ENCODE peak calls at places on chromosomes 4 and X, in four cellular contexts. V is K562, O is WTC11, E is GM12878. L is an unnamed sample.

GRCh38 chr4:304987-305680 is at the start of gene ZNF732:
- DNase-seq in V (no peak), O (peak; percentile 89), E (no peak), L (no peak)

GRCh38 chr4:70734971-70735370 is 13.2 kb downstream of the RUFY3 start:
- DNase-seq in V (no peak), O (no peak), E (no peak), L (no peak)

GRCh38 chr4:8355306-8355705 is 85.2 kb downstream of the ACOX3 start:
- DNase-seq in V (no peak), O (no peak), E (no peak), L (no peak)

GRCh38 chr4:124478518-124478917 is 234.0 kb downstream of the ANKRD50 start:
- DNase-seq in V (no peak), O (no peak), E (no peak), L (no peak)

GRCh38 chrX:57573754-57574153 is 18.1 kb upstream of the ZXDB start:
- DNase-seq in V (no peak), O (no peak), E (no peak), L (no peak)

GRCh38 chr4:145698507-145698906 is 18.6 kb downstream of the C4orf51 start:
- DNase-seq in V (no peak), O (no peak), E (no peak), L (no peak)

GRCh38 chr4:102994803-102995202 is 24.7 kb downstream of the SLC9B1 start:
- DNase-seq in V (no peak), O (no peak), E (no peak), L (no peak)

GRCh38 chrX:85994787-85995186 is 52.6 kb downstream of the CHM start:
- DNase-seq in V (no peak), O (no peak), E (no peak), L (no peak)

GRCh38 chr4:166535865-166536264 is 662.8 kb downstream of the TLL1 start:
- DNase-seq in V (no peak), O (no peak), E (no peak), L (no peak)
- TF ChIP-seq CBFB in V (no peak), O (no peak), E (no peak), L (no peak)

GRCh38 chrX:39630344-39630743 is 467.4 kb downstream of the BCOR start:
- DNase-seq in V (no peak), O (no peak), E (no peak), L (no peak)
- TF ChIP-seq CBFB in V (no peak), O (no peak), E (no peak), L (no peak)

GRCh38 chr4:6885953-6886557 is 23.6 kb upstream of the TBC1D14 start:
- DNase-seq in V (no peak), O (no peak), E (peak; percentile 34), L (no peak)
- TF ChIP-seq CBFB in V (no peak), O (no peak), E (no peak), L (no peak)

DNA sequence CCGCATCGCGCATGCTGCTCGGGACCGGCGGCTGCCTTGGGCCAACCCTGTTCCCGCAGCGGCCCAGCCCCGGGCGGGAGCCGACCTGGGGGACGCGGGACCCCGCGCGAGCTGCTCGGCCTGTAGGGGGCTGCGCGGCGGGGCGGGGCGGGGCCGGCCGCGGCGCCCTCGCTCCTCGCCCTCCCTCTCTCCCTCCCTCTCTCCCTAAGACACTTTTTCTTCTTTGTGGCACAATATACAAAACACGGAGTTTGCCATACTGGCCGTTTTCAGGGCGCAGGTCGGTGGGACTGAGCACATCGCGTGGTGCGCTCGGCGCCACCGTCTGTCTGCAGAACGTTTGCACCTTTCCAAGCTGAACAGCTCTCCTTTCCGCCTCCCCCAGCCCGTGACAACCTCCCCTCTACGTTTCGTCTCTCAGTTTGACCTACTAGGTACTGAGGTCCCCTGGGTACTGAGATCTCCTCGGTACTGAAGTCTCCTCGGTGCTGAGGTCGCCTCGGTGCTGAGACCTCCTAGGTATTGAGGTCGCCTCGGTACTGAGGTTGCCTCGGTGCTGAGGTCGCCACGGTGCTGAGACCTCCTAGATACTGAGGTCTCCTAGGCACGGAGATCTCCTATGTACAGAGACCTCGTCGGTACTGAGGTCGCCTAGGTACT is 261.1 kb upstream of the PLCXD1 start:
- DNase-seq in V (peak; percentile 65), O (peak; percentile 36), E (no peak), L (peak; percentile 0)
- TF ChIP-seq CBFB in V (no peak), O (no peak), E (no peak), L (no peak)

GRCh38 chr4:74219241-74219640 is 61.3 kb downstream of the MTHFD2L start:
- DNase-seq in V (no peak), O (no peak), E (no peak), L (no peak)

GRCh38 chr4:74228691-74229640 is 71.0 kb downstream of the MTHFD2L start:
- DNase-seq in V (peak; percentile 68), O (peak; percentile 88), E (no peak), L (peak; percentile 58)

GRCh38 chr4:74218201-74218600 is 60.3 kb downstream of the MTHFD2L start:
- DNase-seq in V (no peak), O (no peak), E (no peak), L (no peak)

GRCh38 chr4:74223098-74223497 is 65.2 kb downstream of the MTHFD2L start:
- DNase-seq in V (no peak), O (no peak), E (no peak), L (no peak)

DNA sequence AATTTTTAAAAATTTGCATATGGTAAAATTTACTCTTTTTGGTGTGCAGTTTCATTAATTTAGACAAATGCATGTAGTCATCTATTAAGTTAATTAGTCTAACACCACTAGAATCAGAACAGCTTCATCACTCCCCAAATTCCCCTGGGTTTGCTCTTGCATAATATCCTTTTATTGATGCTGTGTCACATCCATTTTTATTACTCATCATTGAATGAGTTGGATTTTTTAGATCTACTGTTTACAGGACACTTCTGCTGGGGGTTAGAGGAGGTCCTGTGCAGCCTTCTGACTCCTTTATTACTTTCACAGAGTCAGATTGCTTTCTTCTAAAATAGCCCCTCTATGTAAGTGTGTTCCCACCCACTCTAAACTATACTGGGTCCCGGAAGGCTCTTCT is 65.9 kb downstream of the MTHFD2L start:
- DNase-seq in V (no peak), O (no peak), E (no peak), L (no peak)
- TF ChIP-seq CBFB in V (no peak), O (no peak), E (no peak), L (no peak)

DNA sequence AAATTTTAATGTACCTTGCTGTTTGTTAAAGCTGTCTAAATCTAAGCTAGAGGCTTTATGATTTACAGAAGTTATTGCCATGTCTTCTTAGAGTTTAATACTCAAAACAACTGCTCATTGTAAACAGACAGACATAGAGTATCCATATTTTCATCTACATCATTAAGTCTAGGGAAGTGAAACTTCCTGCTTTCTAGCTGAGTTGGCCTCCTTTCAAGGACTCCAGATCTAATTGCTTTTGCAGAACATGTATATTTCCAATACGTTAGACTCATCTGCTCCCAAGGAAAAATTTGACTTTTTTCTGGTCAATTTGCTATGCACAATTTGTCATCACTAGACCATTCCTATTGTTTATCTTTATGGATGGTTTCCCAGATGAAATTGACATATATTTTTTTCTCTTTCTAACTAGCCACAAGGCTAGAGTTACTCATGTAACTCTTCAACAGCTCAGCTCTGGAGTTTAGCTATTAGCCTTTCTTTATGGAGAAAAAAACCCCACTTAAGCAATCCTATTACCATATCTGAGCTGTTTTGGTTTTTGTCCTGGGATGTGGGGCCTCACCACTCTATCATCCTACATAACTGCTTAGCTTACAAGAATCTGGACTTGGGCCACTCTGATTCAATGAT is 122.9 kb downstream of the PPA2 start:
- DNase-seq in V (no peak), O (no peak), E (no peak), L (no peak)
- TF ChIP-seq CBFB in V (no peak), O (no peak), E (no peak), L (no peak)

DNA sequence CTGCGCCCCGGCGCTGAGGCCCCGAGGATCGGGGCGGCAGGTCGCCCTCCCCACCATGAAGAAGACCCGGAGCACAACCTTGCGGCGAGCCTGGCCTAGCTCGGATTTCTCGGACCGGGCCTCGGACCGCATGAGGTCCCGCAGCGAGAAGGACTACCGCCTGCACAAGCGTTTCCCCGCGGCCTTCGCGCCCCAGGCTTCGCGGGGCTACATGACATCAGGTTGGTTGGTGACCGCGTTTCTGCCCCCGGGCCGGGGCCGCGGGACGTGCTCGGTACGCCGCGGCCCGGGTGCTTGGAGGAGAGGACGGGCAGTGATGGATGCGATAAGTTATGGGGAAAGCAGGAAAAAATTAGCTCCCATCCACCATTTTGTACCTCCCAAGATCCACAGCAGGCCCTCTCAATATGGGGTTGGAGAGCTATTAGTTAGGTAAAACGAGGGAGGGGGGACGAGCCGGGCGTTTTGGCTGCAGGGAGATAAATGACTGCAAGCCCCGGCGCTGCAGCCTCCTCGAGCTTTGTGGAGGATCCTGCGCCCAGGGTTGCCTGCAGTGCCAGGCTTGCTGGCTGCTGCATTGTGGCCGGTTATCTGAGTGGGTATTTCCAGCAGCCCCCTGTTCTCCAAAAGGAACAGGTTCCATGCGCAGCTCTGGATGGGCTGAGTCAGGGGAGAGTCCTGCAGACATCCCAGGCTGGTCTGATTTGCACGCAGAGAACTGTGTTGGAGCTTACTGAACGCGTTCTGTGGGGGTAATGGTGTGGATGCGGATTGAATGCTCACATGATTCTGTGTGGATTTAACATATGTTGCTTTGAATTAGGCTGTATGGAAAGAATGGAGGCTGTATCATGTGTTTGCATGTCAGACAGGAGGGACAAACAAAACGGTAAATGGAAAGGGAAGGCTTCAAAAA is 1.9 kb downstream of the STOX2 start:
- DNase-seq in V (no peak), O (peak; percentile 50), E (no peak), L (no peak)
- TF ChIP-seq CBFB in V (no peak), O (no peak), E (no peak), L (no peak)